ENCODE peak calls at places on chromosomes 11 and 22, in nine cellular contexts. T is esophagus squamous epithelium; C is stimulated activated CD4-positive, alpha-beta T cell treated with anti-CD3 and anti-CD28 coated beads, Interleukin-4, amount 100 ng/mL, for 48 hours; P is fibroblast of lung; M is fibroblast of the aortic adventitia; U is NCI-H524; Q is naive thymus-derived CD4-positive, alpha-beta T cell; J is LHCN-M2; E is pancreas. I is an unnamed sample.

GRCh38 chr11:71499546-71499945 is 27.5 kb upstream of the KRTAP5-7 start:
- DNase-seq in T (no peak), C (no peak), P (peak), M (no peak), U (no peak), Q (no peak), J (peak), E (no peak), I (peak)

GRCh38 chr11:104163100-104164027 is 583 bp downstream of the PDGFD start:
- DNase-seq in T (no peak), C (no peak), P (peak), M (peak), U (no peak), Q (no peak), J (peak), E (peak), I (peak)

GRCh38 chr11:100512475-100512874 is 174.6 kb upstream of the ARHGAP42 start:
- DNase-seq in T (no peak), C (no peak), P (no peak), M (no peak), U (no peak), Q (no peak), J (peak), E (no peak), I (no peak)

GRCh38 chr11:11519184-11519583 is 102.6 kb downstream of the GALNT18 start:
- DNase-seq in T (no peak), C (no peak), P (no peak), M (no peak), U (no peak), Q (no peak), J (no peak), E (no peak), I (no peak)

GRCh38 chr11:119460582-119460981 is 37.6 kb upstream of the THY1 start:
- DNase-seq in T (no peak), C (no peak), P (peak), M (peak), U (no peak), Q (no peak), J (peak), E (no peak), I (no peak)

GRCh38 chr11:34332524-34332923 is 25.3 kb downstream of the ABTB2 start:
- DNase-seq in T (no peak), C (no peak), P (no peak), M (no peak), U (no peak), Q (no peak), J (no peak), E (no peak), I (no peak)

GRCh38 chr22:42920101-42920820 is 63.2 kb upstream of the ARFGAP3 start:
- DNase-seq in T (no peak), C (no peak), P (peak), M (peak), U (no peak), Q (no peak), J (peak), E (peak), I (no peak)

GRCh38 chr11:19083166-19083565 is 22.6 kb upstream of the MRGPRX2 start:
- DNase-seq in T (no peak), C (no peak), P (no peak), M (no peak), U (no peak), Q (no peak), J (no peak), E (no peak), I (no peak)

GRCh38 chr11:78910322-78910721 is 335.7 kb upstream of the NARS2 start:
- DNase-seq in T (no peak), C (no peak), P (no peak), M (no peak), U (no peak), Q (no peak), J (no peak), E (no peak), I (no peak)

GRCh38 chr22:41914611-41915034 is 251 bp downstream of the SHISA8 start:
- DNase-seq in T (no peak), C (no peak), P (no peak), M (no peak), U (no peak), Q (no peak), J (no peak), E (no peak), I (no peak)

GRCh38 chr22:33054276-33054675 is 3.9 kb downstream of the SYN3 start:
- DNase-seq in T (no peak), C (no peak), P (no peak), M (no peak), U (no peak), Q (no peak), J (no peak), E (no peak), I (no peak)

GRCh38 chr22:39664485-39665200 is 94.1 kb downstream of the CACNA1I start:
- DNase-seq in T (no peak), C (peak), P (no peak), M (no peak), U (no peak), Q (no peak), J (no peak), E (no peak), I (no peak)

GRCh38 chr11:62508336-62509058 is 38.1 kb downstream of the AHNAK start:
- DNase-seq in T (no peak), C (no peak), P (peak), M (peak), U (peak), Q (no peak), J (peak), E (peak), I (peak)

GRCh38 chr22:27318516-27318915 is 483.0 kb downstream of the MN1 start:
- DNase-seq in T (no peak), C (no peak), P (peak), M (peak), U (no peak), Q (no peak), J (no peak), E (no peak), I (peak)

GRCh38 chr11:81853791-81854190 is 879.9 kb downstream of the FAM181B start:
- DNase-seq in T (no peak), C (no peak), P (no peak), M (no peak), U (no peak), Q (no peak), J (no peak), E (no peak), I (no peak)

GRCh38 chr11:80719292-80719646 is 1278.4 kb upstream of the TENM4 start:
- DNase-seq in T (no peak), C (no peak), P (no peak), M (no peak), U (no peak), Q (no peak), J (no peak), E (no peak), I (no peak)

GRCh38 chr11:124896821-124897391 is 759 bp downstream of the ROBO4 start:
- DNase-seq in T (no peak), C (no peak), P (no peak), M (peak), U (no peak), Q (no peak), J (peak), E (no peak), I (no peak)

GRCh38 chr11:9001736-9002135 is 2.1 kb downstream of the NRIP3 start:
- DNase-seq in T (no peak), C (peak), P (peak), M (peak), U (no peak), Q (no peak), J (peak), E (no peak), I (no peak)

GRCh38 chr11:46718155-46719019 is 626 bp upstream of the F2 start:
- DNase-seq in T (no peak), C (no peak), P (no peak), M (no peak), U (no peak), Q (no peak), J (no peak), E (no peak), I (no peak)

GRCh38 chr11:126282742-126283591 is at the start of gene TIRAP:
- DNase-seq in T (no peak), C (peak), P (peak), M (peak), U (no peak), Q (peak), J (peak), E (peak), I (peak)

GRCh38 chr11:106632283-106632682 is 386.0 kb downstream of the GUCY1A2 start:
- DNase-seq in T (no peak), C (no peak), P (no peak), M (no peak), U (no peak), Q (no peak), J (no peak), E (no peak), I (no peak)

GRCh38 chr11:35178862-35179261 is 39.9 kb downstream of the CD44 start:
- DNase-seq in T (no peak), C (no peak), P (peak), M (peak), U (no peak), Q (no peak), J (peak), E (no peak), I (no peak)

GRCh38 chr11:104337273-104337672 is 173.3 kb upstream of the PDGFD start:
- DNase-seq in T (no peak), C (no peak), P (peak), M (no peak), U (no peak), Q (no peak), J (peak), E (no peak), I (no peak)

GRCh38 chr22:46592390-46592872 is 27.8 kb upstream of the GRAMD4 start:
- DNase-seq in T (no peak), C (peak), P (peak), M (peak), U (no peak), Q (no peak), J (peak), E (no peak), I (no peak)

GRCh38 chr11:66278396-66279091 is 569 bp downstream of the CNIH2 start:
- DNase-seq in T (no peak), C (no peak), P (peak), M (no peak), U (no peak), Q (no peak), J (peak), E (peak), I (no peak)

GRCh38 chr11:95230054-95231034 is 658 bp downstream of the SESN3 start:
- DNase-seq in T (no peak), C (peak), P (peak), M (peak), U (peak), Q (no peak), J (peak), E (peak), I (peak)

GRCh38 chr11:16587670-16588069 is 150.8 kb upstream of the C11orf58 start:
- DNase-seq in T (no peak), C (no peak), P (no peak), M (no peak), U (no peak), Q (no peak), J (no peak), E (no peak), I (no peak)

GRCh38 chr22:49235463-49236300 is 592.0 kb downstream of the BRD1 start:
- DNase-seq in T (no peak), C (no peak), P (no peak), M (no peak), U (no peak), Q (no peak), J (no peak), E (no peak), I (no peak)

GRCh38 chr11:14645247-14645912 is 1.8 kb downstream of the PDE3B start:
- DNase-seq in T (no peak), C (no peak), P (peak), M (peak), U (no peak), Q (no peak), J (no peak), E (no peak), I (no peak)

GRCh38 chr11:2701230-2701629 is 1.4 kb upstream of the KCNQ1OT1 start:
- DNase-seq in T (no peak), C (no peak), P (no peak), M (no peak), U (no peak), Q (no peak), J (no peak), E (peak), I (no peak)

GRCh38 chr11:35088226-35088625 is 50.7 kb upstream of the CD44 start:
- DNase-seq in T (no peak), C (no peak), P (no peak), M (no peak), U (no peak), Q (no peak), J (peak), E (no peak), I (no peak)

GRCh38 chr11:9232482-9232881 is 32.7 kb downstream of the DENND5A start:
- DNase-seq in T (no peak), C (no peak), P (no peak), M (no peak), U (no peak), Q (no peak), J (no peak), E (no peak), I (no peak)

GRCh38 chr11:92276773-92277172 is 52.2 kb downstream of the FAT3 start:
- DNase-seq in T (no peak), C (no peak), P (peak), M (no peak), U (no peak), Q (no peak), J (peak), E (no peak), I (no peak)

GRCh38 chr11:46216040-46216764 is 61.3 kb upstream of the CREB3L1 start:
- DNase-seq in T (no peak), C (no peak), P (peak), M (peak), U (no peak), Q (no peak), J (peak), E (no peak), I (no peak)

GRCh38 chr11:77710358-77710757 is 72.8 kb upstream of the CLNS1A start:
- DNase-seq in T (no peak), C (no peak), P (peak), M (peak), U (no peak), Q (no peak), J (peak), E (no peak), I (no peak)

GRCh38 chr22:45397806-45398205 is 15.6 kb downstream of the SMC1B start:
- DNase-seq in T (no peak), C (no peak), P (no peak), M (no peak), U (no peak), Q (no peak), J (no peak), E (no peak), I (no peak)

I was measured in lower leg skin.